ENCODE peak calls at places on chromosome 21, in seven cellular contexts. C is BJ, G is psoas muscle, M is Peyer's patch, E is A549, B is HCT116, Y is lower lobe of right lung. S is an unnamed sample.

GRCh38 chr21:45901061-45901690 is 80.4 kb upstream of the COL6A1 start:
- DNase-seq in C (no peak), G (no peak), M (no peak), E (no peak), B (no peak), Y (peak; percentile 30), S (no peak)

GRCh38 chr21:37259426-37259825 is 7.7 kb downstream of the VPS26C start:
- DNase-seq in C (no peak), G (no peak), M (no peak), E (no peak), B (no peak), Y (no peak), S (no peak)

GRCh38 chr21:33578959-33579542 is 9.4 kb downstream of the DONSON start:
- DNase-seq in C (peak; percentile 55), G (no peak), M (no peak), E (no peak), B (no peak), Y (no peak), S (no peak)

GRCh38 chr21:21029159-21029558 is 30.9 kb downstream of the NCAM2 start:
- DNase-seq in C (no peak), G (no peak), M (no peak), E (no peak), B (no peak), Y (no peak), S (peak; percentile 39)

GRCh38 chr21:25080706-25081495 is 526.4 kb downstream of the MRPL39 start:
- DNase-seq in C (no peak), G (no peak), M (no peak), E (no peak), B (no peak), Y (no peak), S (no peak)

GRCh38 chr21:30839304-30839703 is 9.7 kb upstream of the KRTAP7-1 start:
- DNase-seq in C (no peak), G (no peak), M (no peak), E (peak; percentile 29), B (no peak), Y (no peak), S (no peak)

GRCh38 chr21:41375875-41376274 is 14.0 kb downstream of the MX2 start:
- DNase-seq in C (no peak), G (no peak), M (no peak), E (no peak), B (no peak), Y (no peak), S (no peak)

GRCh38 chr21:32340863-32341848 is 42.5 kb downstream of the MRAP start:
- DNase-seq in C (no peak), G (no peak), M (no peak), E (no peak), B (no peak), Y (no peak), S (no peak)

GRCh38 chr21:36325373-36326010 is 5.5 kb downstream of the MORC3 start:
- DNase-seq in C (no peak), G (no peak), M (no peak), E (no peak), B (no peak), Y (no peak), S (no peak)

GRCh38 chr21:33551664-33552063 is 8.8 kb downstream of the SON start:
- DNase-seq in C (no peak), G (no peak), M (no peak), E (no peak), B (no peak), Y (no peak), S (no peak)

GRCh38 chr21:33384851-33385331 is 18.3 kb upstream of the IFNGR2 start:
- DNase-seq in C (no peak), G (no peak), M (no peak), E (no peak), B (no peak), Y (no peak), S (no peak)

GRCh38 chr21:20789696-20790095 is 208.5 kb upstream of the NCAM2 start:
- DNase-seq in C (no peak), G (no peak), M (no peak), E (no peak), B (no peak), Y (no peak), S (no peak)

GRCh38 chr21:33587792-33588484 is 546 bp downstream of the DONSON start:
- DNase-seq in C (no peak), G (peak; percentile 64), M (peak; percentile 28), E (peak; percentile 23), B (no peak), Y (peak; percentile 56), S (no peak)

GRCh38 chr21:25560151-25560783 is 47.0 kb downstream of the MRPL39 start:
- DNase-seq in C (no peak), G (no peak), M (no peak), E (no peak), B (no peak), Y (peak; percentile 56), S (no peak)

GRCh38 chr21:41169701-41170100 is 1.7 kb downstream of the BACE2 start:
- DNase-seq in C (no peak), G (no peak), M (no peak), E (no peak), B (no peak), Y (no peak), S (peak; percentile 97)

GRCh38 chr21:37153193-37153934 is 80.3 kb downstream of the TTC3 start:
- DNase-seq in C (peak; percentile 89), G (no peak), M (no peak), E (no peak), B (no peak), Y (no peak), S (peak; percentile 46)

GRCh38 chr21:36980280-36981048 is 14.0 kb upstream of the HLCS start:
- DNase-seq in C (no peak), G (peak; percentile 72), M (no peak), E (no peak), B (no peak), Y (peak; percentile 67), S (no peak)

GRCh38 chr21:36723371-36723881 is 24.5 kb downstream of the SIM2 start:
- DNase-seq in C (no peak), G (no peak), M (no peak), E (no peak), B (no peak), Y (no peak), S (no peak)

GRCh38 chr21:46425061-46425460 is 33.6 kb upstream of the DIP2A start:
- DNase-seq in C (no peak), G (peak; percentile 42), M (no peak), E (no peak), B (no peak), Y (peak; percentile 30), S (no peak)

DNA sequence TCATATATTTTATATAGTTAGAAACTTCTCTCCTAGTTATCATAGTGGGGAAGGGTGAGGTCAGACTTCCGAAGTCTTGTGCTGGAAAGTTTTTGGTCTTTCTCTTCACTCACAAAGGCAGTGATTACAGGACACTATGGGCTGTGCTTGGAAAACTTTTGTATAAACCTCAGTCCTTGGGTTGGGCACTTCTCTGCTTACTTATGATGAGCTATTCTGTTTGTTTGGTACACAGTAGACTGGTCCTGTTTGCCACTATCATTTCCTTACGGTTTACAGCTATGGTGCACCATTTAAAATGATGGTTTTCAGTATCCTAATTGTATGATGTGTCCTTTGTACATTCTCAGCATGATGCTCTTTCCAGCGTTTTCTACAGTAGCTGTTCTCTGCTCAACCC is 75.5 kb downstream of the MAP3K7CL start:
- DNase-seq in C (no peak), G (no peak), M (no peak), E (peak; percentile 17), B (no peak), Y (no peak), S (no peak)
- TF ChIP-seq CTCF in C (no peak), G (no peak), M (no peak), E (no peak), B (no peak), Y (no peak), S (no peak)

GRCh38 chr21:16535100-16535418 is 805.3 kb downstream of the USP25 start:
- DNase-seq in C (no peak), G (peak; percentile 92), M (no peak), E (peak; percentile 82), B (no peak), Y (peak; percentile 54), S (peak; percentile 14)

GRCh38 chr21:16539041-16539440 is 809.3 kb downstream of the USP25 start:
- DNase-seq in C (no peak), G (no peak), M (no peak), E (no peak), B (no peak), Y (no peak), S (no peak)

GRCh38 chr21:16534408-16535099 is 804.8 kb downstream of the USP25 start:
- DNase-seq in C (no peak), G (peak; percentile 85), M (no peak), E (peak; percentile 70), B (no peak), Y (no peak), S (no peak)

GRCh38 chr21:16533692-16534407 is 804.1 kb downstream of the USP25 start:
- DNase-seq in C (no peak), G (no peak), M (no peak), E (no peak), B (no peak), Y (no peak), S (no peak)

GRCh38 chr21:16536661-16537359 is 807.0 kb downstream of the USP25 start:
- DNase-seq in C (no peak), G (no peak), M (no peak), E (no peak), B (no peak), Y (no peak), S (no peak)
- H3K4me3 ChIP-seq in C (peak overlapping the region; percentile 33), G (peak overlapping the region; percentile 74), M (no peak overlapping the region), E (peak overlapping the region; percentile 59), B (no peak overlapping the region), Y (peak overlapping the region; percentile 45), S (peak overlapping the region; percentile 11)

DNA sequence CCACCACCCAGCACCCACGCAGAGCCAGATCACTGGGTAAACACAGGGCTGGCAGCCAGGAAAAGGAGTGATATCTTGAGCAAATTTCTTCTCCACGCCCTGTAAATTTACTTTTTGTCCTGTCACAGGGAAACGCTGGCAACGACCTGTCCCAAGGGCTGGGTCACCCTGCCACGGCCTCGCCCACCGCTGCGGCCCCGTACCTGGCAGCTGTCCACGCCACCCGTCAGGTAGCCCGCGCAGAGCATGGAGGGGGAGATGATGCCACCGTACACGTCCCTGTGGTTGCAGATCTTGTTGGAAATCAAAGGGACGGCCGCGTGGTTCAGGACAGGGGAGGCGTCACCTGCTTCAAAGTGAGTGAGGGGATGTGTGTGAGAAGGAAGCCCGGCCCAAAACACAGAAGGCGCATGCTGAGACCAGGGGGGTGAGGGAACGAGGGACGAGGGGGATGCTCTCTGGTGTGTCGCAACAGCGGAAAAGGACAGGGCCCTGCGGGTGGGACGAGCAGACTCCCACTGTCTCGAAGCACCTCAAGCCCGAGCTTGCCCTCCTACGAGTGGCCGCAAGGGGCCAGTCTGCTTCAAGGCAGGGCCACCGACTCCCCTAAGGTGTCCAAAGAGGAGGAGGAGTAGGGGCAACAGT is 10.1 kb upstream of the TFF1 start:
- DNase-seq in C (no peak), G (no peak), M (no peak), E (no peak), B (no peak), Y (peak; percentile 50), S (no peak)
- TF ChIP-seq CTCF in C (no peak), G (peak; percentile 44), M (no peak), E (no peak), B (peak; percentile 11), Y (no peak), S (no peak)

GRCh38 chr21:34933609-34934345 is 115.3 kb downstream of the RUNX1 start:
- DNase-seq in C (no peak), G (no peak), M (no peak), E (no peak), B (no peak), Y (no peak), S (no peak)
- H3K4me3 ChIP-seq in C (no peak overlapping the region), G (no peak overlapping the region), M (peak overlapping the region; percentile 6), E (no peak overlapping the region), B (no peak overlapping the region), Y (no peak overlapping the region), S (no peak overlapping the region)

GRCh38 chr21:27233514-27233913 is 266.6 kb upstream of the ADAMTS5 start:
- DNase-seq in C (no peak), G (no peak), M (no peak), E (no peak), B (no peak), Y (no peak), S (no peak)
- TF ChIP-seq CTCF in C (no peak), G (no peak), M (no peak), E (no peak), B (no peak), Y (no peak), S (no peak)